ENCODE peak calls at places on chromosomes 1 and 21, in four cellular contexts. Q, Y, B and V are unnamed samples.

GRCh38 chr1:8314346-8315280 is 3.3 kb upstream of the SLC45A1 start:
- DNase-seq in Q (peak; percentile 70), Y (peak; percentile 68), B (peak; percentile 82), V (no peak)

GRCh38 chr1:168007691-168008090 is 70.8 kb upstream of the MPC2 start:
- DNase-seq in Q (no peak), Y (no peak), B (no peak), V (no peak)

GRCh38 chr1:14926214-14926613 is 227.3 kb upstream of the TMEM51 start:
- DNase-seq in Q (no peak), Y (no peak), B (no peak), V (no peak)

GRCh38 chr1:93437976-93438605 is 9.8 kb upstream of the FNBP1L start:
- DNase-seq in Q (peak; percentile 41), Y (no peak), B (no peak), V (no peak)

GRCh38 chr1:38034871-38035270 is 11.7 kb downstream of the POU3F1 start:
- DNase-seq in Q (no peak), Y (no peak), B (no peak), V (no peak)

GRCh38 chr1:81596341-81596740 is 204.4 kb upstream of the ADGRL2 start:
- DNase-seq in Q (no peak), Y (no peak), B (no peak), V (no peak)

GRCh38 chr21:42063206-42063577 is 7.9 kb upstream of the UMODL1 start:
- DNase-seq in Q (no peak), Y (no peak), B (peak; percentile 72), V (no peak)

GRCh38 chr21:45074048-45074817 is at the start of gene ADARB1:
- DNase-seq in Q (no peak), Y (peak; percentile 61), B (peak; percentile 41), V (no peak)

GRCh38 chr1:8523641-8524206 is 205.8 kb downstream of the SLC45A1 start:
- DNase-seq in Q (no peak), Y (no peak), B (no peak), V (no peak)

GRCh38 chr1:176605151-176605550 is 142.2 kb downstream of the PAPPA2 start:
- DNase-seq in Q (no peak), Y (no peak), B (no peak), V (no peak)

GRCh38 chr1:63935148-63935547 is 161.3 kb downstream of the ROR1 start:
- DNase-seq in Q (no peak), Y (no peak), B (no peak), V (no peak)

GRCh38 chr1:74729741-74730478 is 2.9 kb downstream of the CRYZ start:
- DNase-seq in Q (peak; percentile 26), Y (no peak), B (no peak), V (peak; percentile 32)

GRCh38 chr1:225655509-225656258 is 2.8 kb upstream of the ENAH start:
- DNase-seq in Q (peak; percentile 98), Y (no peak), B (peak; percentile 53), V (peak; percentile 94)

GRCh38 chr1:162023547-162024501 is at the start of gene OLFML2B:
- DNase-seq in Q (peak; percentile 73), Y (peak; percentile 73), B (peak; percentile 51), V (peak; percentile 79)

GRCh38 chr1:11037740-11038182 is 9.3 kb downstream of the MASP2 start:
- DNase-seq in Q (peak; percentile 83), Y (peak; percentile 93), B (peak; percentile 88), V (peak; percentile 43)
- TF ChIP-seq CTCF in Q (peak; percentile 95), Y (peak; percentile 99), B (peak; percentile 99), V (peak; percentile 98)

GRCh38 chr1:230696722-230697432 is 17.0 kb downstream of the AGT start:
- DNase-seq in Q (no peak), Y (no peak), B (no peak), V (no peak)

GRCh38 chr1:230699716-230700115 is 14.2 kb downstream of the AGT start:
- DNase-seq in Q (no peak), Y (no peak), B (no peak), V (no peak)

GRCh38 chr1:230694991-230695390 is 18.9 kb downstream of the AGT start:
- DNase-seq in Q (no peak), Y (no peak), B (no peak), V (no peak)

GRCh38 chr1:230700132-230700531 is 13.8 kb downstream of the AGT start:
- DNase-seq in Q (no peak), Y (no peak), B (no peak), V (no peak)

DNA sequence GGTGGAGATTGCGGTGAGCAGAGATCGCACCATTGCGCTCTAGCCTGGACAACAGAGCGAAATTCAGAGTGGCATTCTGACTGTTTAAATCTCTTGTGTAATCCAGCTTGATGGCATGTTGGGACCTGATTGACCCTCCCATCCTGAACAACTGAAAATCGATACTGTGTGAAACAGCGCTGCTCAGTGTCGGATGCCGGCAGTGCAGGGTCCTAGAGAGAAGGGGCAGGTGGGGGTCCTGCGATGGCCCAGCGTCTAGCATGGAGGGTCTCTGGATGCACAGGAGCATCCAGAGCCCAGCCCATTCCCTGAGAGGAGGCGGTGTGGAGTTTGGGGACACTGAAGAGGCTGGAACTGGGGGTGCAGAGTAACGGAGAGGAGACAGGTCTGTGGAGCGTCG is 15.8 kb downstream of the AGT start:
- DNase-seq in Q (no peak), Y (no peak), B (no peak), V (no peak)
- TF ChIP-seq CTCF in Q (no peak), Y (no peak), B (no peak), V (no peak)

DNA sequence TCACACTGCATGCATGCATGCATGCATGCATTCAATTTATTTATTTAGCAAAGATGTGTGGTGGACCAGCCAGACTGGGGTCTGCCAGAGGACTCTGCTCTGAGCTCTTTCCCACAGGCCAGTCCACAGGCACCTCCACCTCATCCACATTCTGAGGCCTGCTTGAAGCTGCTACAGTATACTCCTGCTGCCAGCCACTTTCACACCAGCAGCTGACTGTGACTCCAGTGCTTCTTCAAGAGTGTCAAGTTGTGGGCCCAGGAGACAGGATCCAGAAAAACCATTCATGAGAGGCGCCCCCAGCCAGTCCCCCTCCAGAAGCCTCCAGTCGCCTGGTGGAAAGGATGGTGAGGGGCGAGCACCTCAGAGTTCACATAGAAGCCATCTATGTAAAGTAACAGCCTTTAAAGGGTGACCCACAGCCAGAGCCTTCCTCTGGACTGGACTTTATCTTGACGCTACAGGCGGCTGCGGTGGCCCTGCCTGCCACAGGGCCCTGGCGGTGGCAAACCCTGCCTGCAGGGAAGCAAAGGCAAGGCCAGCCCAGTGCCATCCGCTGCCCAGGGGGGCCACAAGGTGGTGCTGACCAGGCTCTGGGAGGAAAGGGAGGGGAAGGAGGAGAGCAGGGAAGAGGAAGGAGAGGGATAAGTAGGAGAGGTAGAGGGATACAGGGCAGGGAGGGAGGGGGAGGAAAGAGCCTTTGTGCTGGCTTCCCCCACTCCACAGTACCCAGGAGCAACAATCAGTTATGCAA is 30.7 kb downstream of the SSBP3 start:
- DNase-seq in Q (no peak), Y (no peak), B (no peak), V (no peak)
- TF ChIP-seq CTCF in Q (no peak), Y (no peak), B (no peak), V (no peak)

GRCh38 chr1:47780469-47780995 is 216.7 kb downstream of the TRABD2B start:
- DNase-seq in Q (no peak), Y (no peak), B (no peak), V (no peak)
- TF ChIP-seq CTCF in Q (no peak), Y (no peak), B (no peak), V (no peak)

GRCh38 chr1:3398741-3399140 is 55.7 kb upstream of the ARHGEF16 start:
- DNase-seq in Q (no peak), Y (no peak), B (no peak), V (no peak)
- TF ChIP-seq CTCF in Q (no peak), Y (no peak), B (no peak), V (no peak)

DNA sequence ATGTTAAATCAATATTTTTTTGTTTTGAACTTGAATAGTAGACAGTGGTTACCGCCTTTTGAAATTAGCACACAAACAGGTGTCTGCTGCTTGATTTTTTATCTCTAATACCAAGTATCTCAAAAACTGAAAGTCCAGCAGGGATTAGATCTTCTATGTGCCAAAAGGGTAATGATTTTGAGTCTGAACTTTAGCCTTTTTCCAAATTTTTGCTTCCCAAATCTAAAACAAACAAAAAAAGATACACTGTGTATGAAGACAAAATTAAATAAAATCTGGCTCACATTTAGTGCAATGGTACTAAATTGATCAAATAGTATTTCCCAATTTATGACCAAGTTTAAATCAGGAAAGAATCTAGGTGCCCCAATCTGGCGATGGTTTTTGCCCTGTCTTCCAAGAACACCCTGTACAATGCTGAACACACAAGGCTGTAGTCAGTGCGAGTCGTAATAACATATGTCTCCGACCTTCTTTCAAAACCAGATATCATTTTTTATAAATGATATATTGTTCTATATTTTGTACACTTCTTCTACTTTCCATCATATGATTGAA is 40.5 kb downstream of the PLPPR4 start:
- DNase-seq in Q (no peak), Y (no peak), B (no peak), V (no peak)
- TF ChIP-seq CTCF in Q (no peak), Y (no peak), B (no peak), V (no peak)

GRCh38 chr1:163535807-163536206 is 214.1 kb downstream of the NUF2 start:
- DNase-seq in Q (peak; percentile 11), Y (no peak), B (no peak), V (no peak)
- TF ChIP-seq CTCF in Q (peak; percentile 22), Y (peak; percentile 69), B (no peak), V (peak; percentile 32)

DNA sequence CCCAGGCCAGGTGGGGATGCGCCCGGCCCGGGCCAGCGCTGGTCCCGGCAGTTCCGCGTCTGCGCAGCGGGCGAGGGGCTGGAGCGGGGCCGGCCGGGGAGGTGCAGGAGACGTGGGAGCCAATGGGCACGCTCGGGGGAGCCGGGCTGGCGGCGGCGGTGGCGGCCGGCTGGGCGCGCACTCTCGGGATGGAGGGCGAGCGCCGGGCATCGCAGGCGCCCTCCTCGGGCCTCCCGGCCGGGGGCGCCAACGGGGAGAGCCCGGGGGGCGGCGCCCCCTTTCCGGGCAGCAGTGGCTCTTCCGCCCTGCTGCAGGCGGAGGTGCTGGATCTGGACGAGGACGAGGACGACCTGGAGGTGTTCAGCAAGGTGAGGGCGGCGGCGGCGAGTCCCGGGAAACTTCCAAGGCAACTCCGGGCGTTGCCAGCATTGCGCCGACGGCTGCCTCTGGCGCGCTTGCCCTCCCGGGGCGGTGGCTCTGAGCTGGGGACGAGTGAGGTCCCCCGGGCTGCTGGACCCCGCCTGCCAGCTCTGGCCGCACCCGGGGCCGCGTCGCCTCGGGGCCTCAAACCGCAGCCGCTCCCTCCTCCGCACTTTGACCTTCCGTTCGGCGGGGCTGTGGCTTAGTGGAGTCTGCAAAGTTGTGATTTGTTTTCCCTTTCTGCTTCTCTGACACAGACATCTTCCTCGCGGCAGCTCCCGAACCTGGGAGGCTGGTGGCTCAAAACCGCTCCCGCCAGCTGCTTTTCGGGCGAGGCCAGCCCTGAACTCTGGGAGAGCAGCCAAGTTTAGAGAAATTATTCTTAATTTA is at the start of gene SNX7:
- DNase-seq in Q (peak; percentile 27), Y (peak; percentile 80), B (peak; percentile 84), V (no peak)
- TF ChIP-seq CTCF in Q (no peak), Y (peak; percentile 40), B (no peak), V (peak; percentile 16)

GRCh38 chr1:99180343-99180808 is 83.9 kb upstream of the PLPPR4 start:
- DNase-seq in Q (peak; percentile 70), Y (peak; percentile 73), B (peak; percentile 71), V (peak; percentile 31)
- TF ChIP-seq CTCF in Q (peak; percentile 75), Y (peak; percentile 91), B (peak; percentile 66), V (peak; percentile 82)

GRCh38 chr21:34509151-34509550 is 2.9 kb downstream of the KCNE1 start:
- DNase-seq in Q (no peak), Y (no peak), B (no peak), V (no peak)
- TF ChIP-seq CTCF in Q (peak; percentile 15), Y (no peak), B (no peak), V (no peak)